ENCODE peak calls at places on chromosomes 6 and 20, in six cellular contexts. L is adrenal gland; S is aorta; W is SW 1271; T is activated CD4-positive, CD25-positive, alpha-beta regulatory T cell; X is NCI-H774. N is an unnamed sample.

GRCh38 chr6:167551634-167552630 is 227.0 kb downstream of the TTLL2 start:
- DNase-seq in L (no peak), S (no peak), W (no peak), T (no peak), X (no peak), N (no peak)

GRCh38 chr6:89612121-89612520 is 26.4 kb downstream of the LYRM2 start:
- DNase-seq in L (no peak), S (no peak), W (no peak), T (no peak), X (no peak), N (no peak)

GRCh38 chr6:135334169-135334568 is 153.1 kb downstream of the MYB start:
- DNase-seq in L (no peak), S (no peak), W (no peak), T (no peak), X (no peak), N (no peak)

GRCh38 chr20:56285496-56285895 is 37.0 kb downstream of the MC3R start:
- DNase-seq in L (peak), S (no peak), W (no peak), T (no peak), X (no peak), N (no peak)

GRCh38 chr20:38143646-38144554 is 21.2 kb downstream of the TGM2 start:
- DNase-seq in L (peak), S (peak), W (peak), T (no peak), X (no peak), N (no peak)

GRCh38 chr6:50353603-50354002 is 303.9 kb upstream of the DEFB112 start:
- DNase-seq in L (no peak), S (no peak), W (no peak), T (no peak), X (no peak), N (no peak)

GRCh38 chr6:73328790-73329189 is 25.3 kb downstream of the DPPA5 start:
- DNase-seq in L (no peak), S (no peak), W (no peak), T (no peak), X (no peak), N (no peak)

GRCh38 chr6:14422917-14423316 is 305.3 kb downstream of the CD83 start:
- DNase-seq in L (no peak), S (no peak), W (no peak), T (no peak), X (no peak), N (no peak)

N was measured in neuronal stem cell.